ENCODE peak calls at places on chromosomes 11 and 22, in five cellular contexts. A is activated CD4-positive, alpha-beta T cell treated with anti-CD3 and anti-CD28 coated beads for 4 hours; I is T-helper 17 cell; F is transverse colon; Z is lower leg skin. C is an unnamed sample.

GRCh38 chr11:17762309-17762974 is 27.9 kb downstream of the KCNC1 start:
- DNase-seq in A (no peak), I (no peak), Z (no peak), F (no peak), C (no peak)

GRCh38 chr22:43861529-43861928 is 784 bp downstream of the SULT4A1 start:
- DNase-seq in Z (no peak), A (no peak), F (no peak), I (no peak), C (no peak)

GRCh38 chr11:126637800-126638175 is 282.3 kb downstream of the ST3GAL4 start:
- DNase-seq in I (no peak), Z (no peak), A (no peak), F (no peak), C (peak)

GRCh38 chr22:41248758-41249157 is 8.0 kb upstream of the CHADL start:
- DNase-seq in Z (no peak), A (no peak), I (no peak), F (no peak), C (no peak)

GRCh38 chr11:106961518-106961917 is 56.8 kb downstream of the GUCY1A2 start:
- DNase-seq in A (no peak), F (no peak), I (no peak), Z (no peak), C (peak)

GRCh38 chr11:130181295-130182272 is 22.0 kb downstream of the ST14 start:
- DNase-seq in I (no peak), Z (no peak), A (no peak), F (peak), C (peak)

GRCh38 chr11:125496465-125496817 is 376 bp upstream of the FEZ1 start:
- DNase-seq in A (no peak), F (no peak), I (no peak), Z (no peak), C (no peak)

GRCh38 chr11:44627911-44628729 is 62.7 kb downstream of the CD82 start:
- DNase-seq in A (no peak), I (no peak), Z (peak), F (peak), C (peak)

GRCh38 chr11:68461284-68461861 is 821 bp downstream of the PPP6R3 start:
- DNase-seq in A (no peak), I (no peak), Z (no peak), F (no peak), C (no peak)

GRCh38 chr11:121958978-121959340 is 157.1 kb downstream of the BLID start:
- DNase-seq in Z (no peak), F (no peak), A (no peak), I (no peak), C (peak)

GRCh38 chr11:72015511-72016061 is 16.9 kb downstream of the IL18BP start:
- DNase-seq in I (no peak), A (no peak), F (no peak), Z (no peak), C (no peak)

GRCh38 chr22:30822216-30823014 is 127.7 kb downstream of the OSBP2 start:
- DNase-seq in I (no peak), Z (no peak), F (no peak), A (no peak), C (peak)

GRCh38 chr22:35622132-35622913 is 5.2 kb upstream of the MB start:
- DNase-seq in Z (peak), A (no peak), F (peak), I (no peak), C (no peak)

GRCh38 chr22:47442821-47443220 is 680.4 kb downstream of the TBC1D22A start:
- DNase-seq in Z (no peak), I (no peak), F (no peak), A (no peak), C (no peak)

GRCh38 chr11:63871962-63872832 is 33.3 kb downstream of the MARK2 start:
- DNase-seq in F (peak), I (peak), A (peak), Z (peak), C (peak)

GRCh38 chr22:41636467-41636866 is 15.4 kb downstream of the XRCC6 start:
- DNase-seq in A (no peak), F (no peak), I (no peak), Z (no peak), C (peak)

GRCh38 chr11:67356867-67357561 is 3.7 kb upstream of the POLD4 start:
- DNase-seq in I (peak), Z (no peak), A (peak), F (peak), C (peak)

C was measured in AG08395.